ENCODE peak calls at places on chromosomes 16 and 17, in eight cellular contexts. U is sigmoid colon; A is CD8-positive, alpha-beta memory T cell; X is adrenal gland; B is Caco-2; S is right cardiac atrium; K is DND-41; V is hepatocyte. H is an unnamed sample. For H3K4me1, the result is how much of the 10 kb centered on the place peaks cover.

GRCh38 chr16:2751577-2752034 is 832 bp upstream of the SRRM2 start:
- DNase-seq in U (peak), X (no peak), A (no peak), V (no peak), S (peak), B (peak), K (no peak), H (no peak)

GRCh38 chr16:3836641-3837040 is 43.9 kb downstream of the CREBBP start:
- DNase-seq in A (no peak), B (no peak), U (no peak), X (no peak), K (no peak), S (no peak), V (no peak), H (no peak)

GRCh38 chr17:7261377-7262191 is 694 bp downstream of the CLDN7 start:
- DNase-seq in X (no peak), A (no peak), K (no peak), V (peak), B (no peak), S (peak), U (no peak), H (no peak)

GRCh38 chr17:80762076-80762475 is 217.4 kb downstream of the RPTOR start:
- DNase-seq in K (peak), V (no peak), A (no peak), X (no peak), B (no peak), U (peak), S (no peak), H (no peak)

GRCh38 chr16:27475561-27475960 is 73.6 kb downstream of the IL21R start:
- DNase-seq in B (no peak), K (no peak), U (no peak), S (no peak), X (no peak), V (no peak), A (no peak), H (no peak)

GRCh38 chr17:68646626-68647526 is 45.7 kb upstream of the FAM20A start:
- DNase-seq in V (no peak), U (no peak), K (no peak), B (no peak), S (no peak), X (no peak), A (no peak), H (no peak)

GRCh38 chr17:38609280-38610031 is 3.7 kb upstream of the SRCIN1 start:
- DNase-seq in B (no peak), X (no peak), K (no peak), A (no peak), S (no peak), V (no peak), U (no peak), H (no peak)

GRCh38 chr16:4285167-4285566 is 12.3 kb upstream of the TFAP4 start:
- DNase-seq in S (peak), K (no peak), B (no peak), X (no peak), A (no peak), U (no peak), V (no peak), H (no peak)

GRCh38 chr16:85428168-85428898 is 184.8 kb upstream of the GSE1 start:
- DNase-seq in U (peak), V (no peak), K (peak), X (no peak), B (peak), S (peak), A (peak), H (peak)

GRCh38 chr16:75614247-75614897 is 8.7 kb downstream of the ADAT1 start:
- DNase-seq in U (no peak), S (no peak), V (no peak), K (no peak), A (no peak), X (no peak), B (no peak), H (no peak)

GRCh38 chr16:82034981-82035612 is at the start of gene HSD17B2:
- DNase-seq in X (no peak), A (no peak), S (no peak), U (no peak), B (peak), V (peak), K (no peak), H (no peak)

GRCh38 chr17:40827746-40828453 is 5.5 kb upstream of the KRT10 start:
- DNase-seq in X (no peak), A (no peak), K (no peak), B (no peak), S (peak), U (no peak), V (no peak), H (no peak)

DNA sequence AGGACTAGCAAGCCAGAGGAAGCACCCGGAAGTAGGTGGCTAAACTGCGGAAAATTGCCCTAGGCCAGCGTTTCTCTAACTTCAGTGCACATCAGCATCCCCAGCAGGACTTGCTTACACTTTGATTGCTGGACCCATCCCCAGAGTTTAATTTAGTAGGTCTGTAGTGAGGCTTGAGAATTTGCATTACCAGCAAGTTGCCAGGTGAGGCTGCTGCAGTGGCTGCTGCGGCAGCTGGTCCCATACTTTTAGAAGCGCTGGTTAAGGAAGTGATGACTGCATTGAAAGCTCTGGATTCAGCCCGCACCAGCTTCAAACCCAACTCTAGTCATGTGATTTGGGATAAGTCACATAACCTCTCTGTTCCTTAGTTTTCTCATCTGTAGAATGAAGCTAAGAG is 4.2 kb downstream of the EEF2K start:
- DNase-seq in K (no peak), S (no peak), V (no peak), A (no peak), U (no peak), B (no peak), X (no peak), H (no peak)
- H3K4me1 ChIP-seq in K (under half), S (under half), V (under half), A (under half), U (half or more), B (under half), X (under half), H (under half)

GRCh38 chr17:76266244-76266938 is 1.2 kb downstream of the UBALD2 start:
- DNase-seq in S (peak), A (peak), B (no peak), X (no peak), U (no peak), V (peak), K (peak), H (no peak)
- H3K4me1 ChIP-seq in S (under half), A (half or more), B (half or more), X (under half), U (half or more), V (under half), K (half or more), H (under half)

GRCh38 chr16:24984903-24985675 is 30.1 kb downstream of the ARHGAP17 start:
- DNase-seq in A (no peak), B (no peak), S (no peak), U (no peak), X (no peak), V (no peak), K (no peak), H (no peak)

GRCh38 chr16:24980077-24980793 is 34.9 kb downstream of the ARHGAP17 start:
- DNase-seq in X (no peak), U (no peak), B (no peak), A (no peak), S (no peak), K (no peak), V (no peak), H (peak)

GRCh38 chr16:24984101-24984500 is 31.1 kb downstream of the ARHGAP17 start:
- DNase-seq in B (no peak), K (no peak), A (no peak), V (no peak), X (no peak), S (no peak), U (no peak), H (no peak)

GRCh38 chr16:24986512-24987303 is 28.5 kb downstream of the ARHGAP17 start:
- DNase-seq in U (peak), A (no peak), B (no peak), X (no peak), K (no peak), V (peak), S (no peak), H (peak)

GRCh38 chr16:24983521-24983920 is 31.6 kb downstream of the ARHGAP17 start:
- DNase-seq in V (no peak), S (no peak), U (no peak), B (no peak), A (no peak), K (no peak), X (no peak), H (no peak)
- H3K4me1 ChIP-seq in V (under half), S (under half), U (half or more), B (under half), A (under half), K (under half), X (half or more), H (under half)

DNA sequence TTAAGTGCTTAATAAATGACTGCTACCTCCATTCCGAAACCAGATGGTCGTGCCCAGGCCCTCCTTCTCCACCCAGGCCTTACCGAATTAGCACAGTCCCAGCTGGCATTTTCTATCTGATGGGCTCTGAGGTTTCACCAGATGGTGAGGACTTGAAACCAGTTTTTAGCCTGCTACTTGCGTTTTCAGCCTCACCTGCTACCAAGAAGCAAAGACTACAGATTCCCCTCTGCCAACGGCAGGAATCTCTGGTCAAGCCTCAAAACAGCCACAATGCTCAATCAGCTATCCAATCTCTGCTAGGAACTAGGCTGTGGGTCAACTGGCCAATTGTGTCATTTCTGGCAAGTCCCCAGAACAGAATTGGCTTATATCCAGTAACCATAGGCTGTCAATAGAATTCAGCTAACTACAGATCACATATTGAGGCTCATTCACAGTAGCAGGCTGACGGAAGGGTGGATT is 11.7 kb downstream of the PECAM1 start:
- DNase-seq in B (no peak), K (no peak), X (no peak), V (no peak), S (no peak), A (no peak), U (no peak), H (no peak)
- H3K4me1 ChIP-seq in B (under half), K (under half), X (under half), V (under half), S (under half), A (under half), U (under half), H (half or more)

GRCh38 chr17:78330570-78331224 is 29.2 kb downstream of the SOCS3 start:
- DNase-seq in U (no peak), V (no peak), B (no peak), S (peak), K (no peak), X (no peak), A (no peak), H (peak)

GRCh38 chr17:78329263-78330059 is 30.4 kb downstream of the SOCS3 start:
- DNase-seq in S (no peak), K (no peak), V (no peak), B (no peak), A (no peak), U (no peak), X (no peak), H (peak)

GRCh38 chr17:78335176-78335575 is 24.7 kb downstream of the SOCS3 start:
- DNase-seq in X (no peak), S (no peak), B (no peak), K (no peak), U (no peak), A (no peak), V (no peak), H (no peak)

GRCh38 chr17:78332991-78333390 is 26.9 kb downstream of the SOCS3 start:
- DNase-seq in S (no peak), A (no peak), K (no peak), U (no peak), B (no peak), X (no peak), V (no peak), H (no peak)

DNA sequence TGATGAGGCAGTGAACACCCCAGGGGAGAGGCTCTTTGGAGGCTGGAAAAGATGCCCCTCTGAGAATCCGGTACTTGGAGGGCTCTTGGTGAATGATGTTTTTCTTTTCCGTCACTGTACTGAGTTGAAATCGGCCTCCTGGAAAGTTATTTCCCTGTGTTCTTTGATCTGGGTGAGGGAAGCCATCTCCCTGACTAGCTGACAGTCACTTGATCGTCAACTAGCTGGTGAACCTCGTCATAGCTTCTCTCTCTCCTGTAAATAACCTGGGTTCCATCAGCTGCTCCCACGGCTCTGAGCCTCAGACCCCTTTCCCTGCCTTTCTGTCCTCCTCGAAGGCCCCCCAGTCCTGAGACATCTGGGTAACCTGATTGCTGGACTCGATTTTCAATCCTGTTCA is 27.3 kb downstream of the SOCS3 start:
- DNase-seq in V (no peak), U (no peak), S (no peak), X (no peak), B (no peak), A (no peak), K (no peak), H (no peak)
- H3K4me1 ChIP-seq in V (under half), U (under half), S (under half), X (under half), B (under half), A (under half), K (under half), H (half or more)

GRCh38 chr17:63976702-63977101 is 4.0 kb upstream of the SCN4A start:
- DNase-seq in B (no peak), A (no peak), K (no peak), X (no peak), V (no peak), S (peak), U (no peak), H (no peak)
- H3K4me1 ChIP-seq in B (under half), A (under half), K (under half), X (under half), V (under half), S (under half), U (under half), H (under half)

GRCh38 chr16:10647264-10647720 is 47.4 kb downstream of the TEKT5 start:
- DNase-seq in A (no peak), B (no peak), V (no peak), X (no peak), S (no peak), K (no peak), U (no peak), H (no peak)

GRCh38 chr16:10646228-10646580 is 48.5 kb downstream of the TEKT5 start:
- DNase-seq in S (no peak), V (no peak), A (no peak), X (no peak), K (no peak), U (no peak), B (no peak), H (no peak)

GRCh38 chr16:10644092-10644491 is 50.6 kb downstream of the TEKT5 start:
- DNase-seq in U (no peak), S (no peak), A (no peak), B (no peak), V (no peak), X (no peak), K (no peak), H (no peak)

GRCh38 chr16:10646581-10647263 is 48.0 kb downstream of the TEKT5 start:
- DNase-seq in V (no peak), K (no peak), X (no peak), A (no peak), S (no peak), B (no peak), U (no peak), H (no peak)

GRCh38 chr16:10647721-10648296 is 46.9 kb downstream of the TEKT5 start:
- DNase-seq in U (no peak), V (no peak), K (no peak), B (no peak), S (no peak), X (no peak), A (no peak), H (no peak)
- H3K4me1 ChIP-seq in U (under half), V (under half), K (under half), B (under half), S (under half), X (under half), A (under half), H (under half)

GRCh38 chr16:15900357-15900756 is 12.0 kb upstream of the CEP20 start:
- DNase-seq in X (no peak), U (no peak), A (no peak), S (no peak), V (no peak), K (no peak), B (no peak), H (no peak)
- H3K4me1 ChIP-seq in X (under half), U (under half), A (under half), S (under half), V (under half), K (under half), B (under half), H (under half)

DNA sequence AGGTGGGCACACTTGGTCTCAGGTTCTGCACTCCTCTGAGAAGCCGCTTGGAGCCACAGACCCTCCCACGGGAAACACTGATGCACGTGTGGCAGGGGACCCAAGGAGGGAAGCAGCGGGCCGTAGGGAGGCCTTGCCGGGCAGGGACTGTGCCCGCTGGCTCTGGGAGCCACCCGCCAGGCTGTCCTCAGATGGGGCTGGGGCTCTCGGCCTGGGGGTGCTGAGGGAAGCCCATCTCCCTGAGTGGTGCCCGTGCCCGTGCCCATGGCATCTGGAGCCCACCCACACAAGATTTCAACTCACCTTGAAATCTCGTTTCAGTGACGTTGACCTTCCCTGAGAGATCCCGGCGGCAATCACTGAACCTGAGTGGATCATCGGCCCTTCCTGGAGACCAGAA is 12.6 kb upstream of the CCDC154 start:
- DNase-seq in A (no peak), B (no peak), U (no peak), K (no peak), V (no peak), S (peak), X (no peak), H (no peak)
- H3K4me1 ChIP-seq in A (under half), B (under half), U (under half), K (under half), V (under half), S (under half), X (under half), H (under half)

GRCh38 chr17:1494203-1494602 is 1.7 kb upstream of the MYO1C start:
- DNase-seq in U (no peak), V (no peak), A (no peak), K (no peak), B (no peak), S (no peak), X (no peak), H (no peak)

GRCh38 chr17:1495265-1495664 is 2.8 kb upstream of the MYO1C start:
- DNase-seq in B (no peak), V (no peak), K (no peak), U (peak), A (no peak), X (no peak), S (peak), H (peak)

GRCh38 chr17:1493291-1493980 is 950 bp upstream of the MYO1C start:
- DNase-seq in B (no peak), X (no peak), U (peak), K (no peak), A (no peak), S (peak), V (no peak), H (no peak)

GRCh38 chr17:1496814-1497325 is 4.4 kb upstream of the MYO1C start:
- DNase-seq in S (no peak), K (no peak), B (no peak), V (no peak), U (no peak), A (no peak), X (no peak), H (no peak)

DNA sequence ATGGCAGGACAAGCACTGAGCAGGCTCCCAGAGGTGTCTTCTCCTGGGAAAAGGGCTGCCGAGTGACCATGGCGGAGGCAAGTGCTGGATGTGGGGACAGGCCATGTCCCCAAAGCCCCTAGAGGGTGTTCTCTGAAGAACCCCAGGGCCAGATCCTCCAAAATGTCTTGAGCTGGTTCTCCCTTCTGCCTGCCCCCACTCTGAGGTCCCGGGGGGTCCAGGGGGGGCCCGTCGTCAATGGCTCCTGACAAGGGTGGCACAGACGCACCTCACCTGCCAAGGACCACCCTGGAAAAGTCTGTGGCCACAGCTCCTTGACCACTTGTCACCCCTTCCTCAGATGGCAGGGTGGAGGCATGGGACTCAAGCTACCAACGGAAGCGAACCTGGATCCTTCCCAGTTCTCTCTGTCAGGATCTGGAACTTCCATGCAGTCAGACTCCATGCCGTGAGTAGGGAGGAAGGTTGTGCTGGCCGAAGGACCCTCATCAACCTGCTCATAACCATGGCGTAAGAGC is 2.3 kb upstream of the MYO1C start:
- DNase-seq in A (no peak), U (no peak), K (no peak), S (no peak), X (no peak), V (no peak), B (no peak), H (no peak)
- H3K4me1 ChIP-seq in A (under half), U (half or more), K (under half), S (under half), X (under half), V (under half), B (under half), H (under half)